ENCODE peak calls at places on chromosomes 2 and 18, in seven cellular contexts. T is spleen, N is GM10248, I is activated B cell treated with CpG ODN at 0.5 μM for 24 hours, Q is mucosa of descending colon, B is mammary epithelial cell, A is right atrium auricular region. H is an unnamed sample.

GRCh38 chr2:71807969-71808451 is 339.7 kb downstream of the CYP26B1 start:
- DNase-seq in A (peak), T (peak), N (no peak), I (no peak), B (no peak), Q (peak), H (no peak)

GRCh38 chr2:32418777-32419176 is 62.0 kb downstream of the BIRC6 start:
- DNase-seq in A (no peak), N (no peak), T (no peak), I (no peak), Q (no peak), B (no peak), H (no peak)

GRCh38 chr2:135337066-135337465 is 194.0 kb downstream of the ZRANB3 start:
- DNase-seq in I (no peak), N (no peak), T (no peak), A (no peak), Q (no peak), B (peak), H (no peak)

GRCh38 chr2:145416640-145417039 is 896.7 kb upstream of the ZEB2 start:
- DNase-seq in I (no peak), A (no peak), N (no peak), T (no peak), B (no peak), Q (no peak), H (no peak)

GRCh38 chr2:171345971-171346722 is 87.6 kb downstream of the METTL8 start:
- DNase-seq in Q (no peak), I (no peak), A (no peak), T (no peak), B (no peak), N (no peak), H (no peak)

GRCh38 chr2:11996618-11997017 is 250.2 kb downstream of the LPIN1 start:
- DNase-seq in T (no peak), A (no peak), I (no peak), Q (no peak), B (peak), N (no peak), H (no peak)

GRCh38 chr2:105406221-105406620 is 7.4 kb upstream of the FHL2 start:
- DNase-seq in Q (no peak), N (no peak), I (no peak), B (peak), T (no peak), A (peak), H (no peak)

GRCh38 chr2:188328419-188328818 is 36.7 kb downstream of the GULP1 start:
- DNase-seq in N (no peak), T (no peak), I (no peak), B (no peak), Q (no peak), A (no peak), H (no peak)

GRCh38 chr2:47075361-47076125 is 79.6 kb downstream of the STPG4 start:
- DNase-seq in I (no peak), B (no peak), Q (no peak), A (no peak), N (no peak), T (no peak), H (no peak)

GRCh38 chr2:233481368-233482142 is 85.0 kb downstream of the USP40 start:
- DNase-seq in I (no peak), N (no peak), T (peak), A (no peak), Q (no peak), B (no peak), H (peak)

GRCh38 chr2:190216829-190217228 is 102.8 kb downstream of the HIBCH start:
- DNase-seq in I (no peak), Q (peak), T (no peak), A (no peak), B (no peak), N (no peak), H (no peak)

GRCh38 chr2:171347591-171348032 is 86.2 kb downstream of the METTL8 start:
- DNase-seq in B (peak), I (no peak), A (no peak), T (no peak), N (peak), Q (no peak), H (no peak)

DNA sequence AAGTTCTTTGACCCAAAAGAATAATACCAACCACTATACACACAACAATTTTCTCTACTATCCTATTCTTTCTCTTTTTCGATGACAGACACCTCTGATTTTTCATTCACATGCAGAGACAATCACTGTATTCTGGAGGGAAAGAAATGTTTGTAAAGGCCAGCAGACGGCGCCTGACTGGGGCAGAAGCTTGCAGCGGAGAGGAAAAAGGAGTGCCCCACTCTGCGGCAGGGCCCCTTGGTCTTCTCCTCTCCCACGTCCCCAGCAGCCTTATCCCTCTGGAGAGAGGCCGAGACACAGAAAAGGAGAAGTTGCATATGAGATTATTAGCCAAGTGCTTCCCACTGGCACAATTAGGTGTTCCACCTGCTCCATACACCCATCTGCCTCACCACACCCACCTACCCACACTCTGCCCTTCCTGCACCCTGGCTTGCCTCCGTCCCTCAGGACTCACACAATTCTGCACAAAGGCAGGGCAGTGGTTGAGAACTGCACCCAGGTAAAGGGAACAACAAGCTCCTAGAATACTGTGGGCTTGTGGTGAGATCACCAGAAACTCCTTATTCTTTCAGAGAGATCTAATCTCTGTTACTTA is 687.3 kb downstream of the NRXN1 start:
- DNase-seq in I (no peak), Q (no peak), T (no peak), B (no peak), N (no peak), A (no peak), H (no peak)
- TF ChIP-seq CTCF in I (no peak), Q (no peak), T (no peak), B (peak), N (no peak), A (no peak), H (no peak)

GRCh38 chr2:206084468-206084869 is 1.5 kb downstream of the INO80D start:
- DNase-seq in A (peak), B (peak), I (peak), T (peak), N (peak), Q (peak), H (no peak)
- TF ChIP-seq CTCF in A (no peak), B (peak), I (no peak), T (no peak), N (no peak), Q (no peak), H (no peak)

GRCh38 chr18:66124394-66124793 is 373.6 kb downstream of the CDH7 start:
- DNase-seq in A (no peak), I (no peak), T (no peak), B (no peak), N (no peak), Q (no peak), H (no peak)
- TF ChIP-seq CTCF in A (no peak), I (no peak), T (no peak), B (peak), N (peak), Q (no peak), H (no peak)

GRCh38 chr2:218072002-218072401 is 2.9 kb downstream of the RUFY4 start:
- DNase-seq in A (no peak), I (no peak), T (no peak), Q (no peak), N (no peak), B (no peak), H (no peak)

GRCh38 chr2:218073185-218073584 is 4.1 kb downstream of the RUFY4 start:
- DNase-seq in T (no peak), I (no peak), Q (no peak), B (no peak), A (no peak), N (no peak), H (no peak)

GRCh38 chr2:218075975-218076811 is 7.1 kb downstream of the RUFY4 start:
- DNase-seq in B (no peak), T (no peak), N (no peak), Q (no peak), I (no peak), A (peak), H (no peak)

GRCh38 chr2:218072478-218073024 is 3.5 kb downstream of the RUFY4 start:
- DNase-seq in A (no peak), T (no peak), N (no peak), Q (no peak), B (no peak), I (no peak), H (no peak)

DNA sequence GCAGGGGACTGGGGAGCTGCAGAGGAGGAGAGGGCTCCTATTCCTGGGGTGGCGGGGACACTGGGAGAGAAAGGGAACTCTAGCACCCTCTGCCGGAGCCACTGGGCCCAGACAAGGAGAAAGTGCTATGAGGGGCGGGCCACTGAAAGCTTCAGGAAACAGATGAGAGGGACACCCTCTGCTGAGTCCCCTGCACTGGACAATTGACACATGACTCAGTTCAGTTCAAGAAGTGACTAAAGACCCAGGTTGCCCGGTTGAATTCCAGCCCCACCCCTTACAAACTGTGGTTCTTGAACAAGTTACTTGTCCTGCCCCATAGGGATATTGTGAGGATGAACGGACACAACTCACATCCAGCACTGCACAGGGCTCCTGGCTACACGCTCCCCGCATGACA is 5.0 kb downstream of the RUFY4 start:
- DNase-seq in T (peak), N (peak), A (peak), B (no peak), Q (no peak), I (no peak), H (peak)
- TF ChIP-seq CTCF in T (peak), N (peak), A (no peak), B (no peak), Q (no peak), I (no peak), H (peak)

GRCh38 chr2:172397136-172397825 is 30.1 kb upstream of the ITGA6 start:
- DNase-seq in Q (no peak), B (no peak), N (no peak), T (no peak), A (no peak), I (no peak), H (no peak)
- TF ChIP-seq CTCF in Q (no peak), B (no peak), N (no peak), T (no peak), A (no peak), I (no peak), H (no peak)

GRCh38 chr2:241859436-241860183 is 916 bp upstream of the PDCD1 start:
- DNase-seq in B (no peak), T (peak), A (peak), I (peak), N (peak), Q (peak), H (peak)
- TF ChIP-seq CTCF in B (no peak), T (peak), A (no peak), I (no peak), N (peak), Q (peak), H (no peak)

GRCh38 chr2:33836628-33837027 is 237.5 kb upstream of the FAM98A start:
- DNase-seq in N (no peak), Q (no peak), B (no peak), T (no peak), I (no peak), A (no peak), H (no peak)
- TF ChIP-seq CTCF in N (no peak), Q (no peak), B (no peak), T (no peak), I (no peak), A (no peak), H (no peak)

DNA sequence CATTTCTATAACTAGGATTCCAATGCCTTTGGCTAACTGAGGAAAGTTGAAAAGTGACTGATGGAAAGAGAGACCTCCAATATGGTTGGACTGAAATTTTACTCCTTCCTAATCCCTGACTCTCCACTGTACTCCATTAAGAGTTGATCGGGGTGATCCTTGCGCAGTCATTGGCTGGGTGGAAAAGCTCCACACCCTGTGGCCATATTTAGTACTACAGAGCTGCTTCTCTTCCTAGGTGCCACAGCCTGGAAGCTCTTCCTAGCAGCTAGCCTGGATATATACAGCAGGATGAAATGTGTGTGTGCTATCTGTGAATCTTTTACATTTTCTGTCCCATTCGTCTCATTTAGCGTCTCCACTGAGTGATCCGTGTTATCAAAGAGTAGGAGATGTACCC is 71.2 kb downstream of the MEP1B start:
- DNase-seq in B (no peak), T (no peak), I (no peak), A (no peak), Q (no peak), N (no peak), H (no peak)
- TF ChIP-seq CTCF in B (peak), T (no peak), I (no peak), A (no peak), Q (no peak), N (no peak), H (no peak)